ENCODE peak calls at places on chromosomes 12 and 14, in four cellular contexts. H is GM12878, F is HepG2, K is HCT116. I is an unnamed sample.

GRCh38 chr12:72872488-72872887 is 600.3 kb downstream of the TRHDE start:
- DNase-seq in F (no peak), H (no peak), K (no peak), I (peak; percentile 20)

GRCh38 chr12:89918172-89918880 is 209.7 kb upstream of the ATP2B1 start:
- DNase-seq in F (no peak), H (no peak), K (no peak), I (peak; percentile 41)

GRCh38 chr14:90750701-90751100 is 65.5 kb downstream of the TTC7B start:
- DNase-seq in K (no peak), H (no peak), F (no peak), I (no peak)

GRCh38 chr12:1171657-1172056 is 180.6 kb downstream of the ERC1 start:
- DNase-seq in K (no peak), H (no peak), F (no peak), I (no peak)

GRCh38 chr12:64459388-64460024 is 7.6 kb downstream of the TBK1 start:
- DNase-seq in K (no peak), F (no peak), H (no peak), I (no peak)

GRCh38 chr12:21476949-21477348 is 24.5 kb downstream of the RECQL start:
- DNase-seq in H (no peak), F (no peak), K (no peak), I (no peak)

GRCh38 chr12:89859513-89860220 is 151.0 kb upstream of the ATP2B1 start:
- DNase-seq in K (no peak), F (no peak), H (no peak), I (no peak)

GRCh38 chr12:100020370-100020769 is 35.6 kb upstream of the ANKS1B start:
- DNase-seq in F (no peak), H (no peak), K (no peak), I (no peak)

GRCh38 chr12:68538722-68539614 is 71.7 kb upstream of the RAP1B start:
- DNase-seq in H (peak; percentile 59), K (no peak), F (no peak), I (no peak)

GRCh38 chr12:32902287-32902996 is 5.9 kb upstream of the PKP2 start:
- DNase-seq in K (no peak), H (no peak), F (no peak), I (no peak)

GRCh38 chr14:75010472-75010871 is 7.8 kb downstream of the EIF2B2 start:
- DNase-seq in K (no peak), F (no peak), H (no peak), I (no peak)

GRCh38 chr12:3122841-3123678 is 45.9 kb downstream of the TSPAN9 start:
- DNase-seq in F (no peak), K (no peak), H (no peak), I (peak; percentile 52)

GRCh38 chr12:28443337-28443736 is 253.1 kb downstream of the CCDC91 start:
- DNase-seq in H (no peak), F (no peak), K (no peak), I (no peak)

GRCh38 chr14:97282210-97282609 is 485.0 kb downstream of the VRK1 start:
- DNase-seq in H (no peak), F (no peak), K (no peak), I (no peak)

GRCh38 chr12:67885370-67886169 is 103.7 kb upstream of the IFNG-AS1 start:
- DNase-seq in H (no peak), F (no peak), K (no peak), I (no peak)

GRCh38 chr14:32711103-32711680 is 227.5 kb upstream of the NPAS3 start:
- DNase-seq in K (peak; percentile 6), F (peak; percentile 62), H (no peak), I (peak; percentile 76)

GRCh38 chr12:66678640-66679268 is at the start of gene GRIP1:
- DNase-seq in F (no peak), H (no peak), K (no peak), I (no peak)

GRCh38 chr12:104358353-104359003 is 54.9 kb downstream of the EID3 start:
- DNase-seq in H (peak; percentile 44), K (peak; percentile 35), F (peak; percentile 41), I (peak; percentile 36)

GRCh38 chr14:67319142-67319541 is 40.5 kb downstream of the ATP6V1D start:
- DNase-seq in F (no peak), H (no peak), K (no peak), I (peak; percentile 71)

GRCh38 chr14:52871606-52872005 is 79.2 kb downstream of the FERMT2 start:
- DNase-seq in H (no peak), K (no peak), F (no peak), I (no peak)

GRCh38 chr14:48275301-48275700 is 599.9 kb upstream of the MDGA2 start:
- DNase-seq in F (no peak), K (no peak), H (no peak), I (no peak)

GRCh38 chr14:50233335-50234250 is 2.2 kb upstream of the SOS2 start:
- DNase-seq in H (no peak), K (no peak), F (peak; percentile 67), I (peak; percentile 62)

GRCh38 chr14:73786942-73787759 is 64.5 kb upstream of the PTGR2 start:
- DNase-seq in H (no peak), F (no peak), K (no peak), I (no peak)

GRCh38 chr14:61642246-61642982 is 52.9 kb upstream of the HIF1A start:
- DNase-seq in K (no peak), F (no peak), H (no peak), I (no peak)

GRCh38 chr12:46964496-46965098 is 114.8 kb upstream of the PCED1B start:
- DNase-seq in F (no peak), H (no peak), K (no peak), I (no peak)

GRCh38 chr14:54564071-54564798 is 2.7 kb upstream of the SAMD4A start:
- DNase-seq in F (peak; percentile 36), K (no peak), H (no peak), I (peak; percentile 58)

GRCh38 chr12:34207858-34208257 is 185.6 kb downstream of the ALG10 start:
- DNase-seq in H (no peak), F (no peak), K (no peak), I (no peak)

GRCh38 chr12:3420693-3421092 is 70.3 kb upstream of the PRMT8 start:
- DNase-seq in H (no peak), K (no peak), F (no peak), I (no peak)

GRCh38 chr14:103418508-103418818 is 33.2 kb downstream of the MARK3 start:
- DNase-seq in H (no peak), F (no peak), K (no peak), I (no peak)

GRCh38 chr14:80549141-80549540 is 337.8 kb upstream of the DIO2 start:
- DNase-seq in H (no peak), F (no peak), K (no peak), I (no peak)

GRCh38 chr12:11321980-11322379 is 11.7 kb upstream of the PRB4 start:
- DNase-seq in K (no peak), F (no peak), H (no peak), I (no peak)

GRCh38 chr12:45192041-45192695 is 23.7 kb upstream of the ANO6 start:
- DNase-seq in F (peak; percentile 94), H (no peak), K (peak; percentile 61), I (peak; percentile 16)

GRCh38 chr12:45191239-45191638 is 24.7 kb upstream of the ANO6 start:
- DNase-seq in K (no peak), F (peak; percentile 10), H (no peak), I (no peak)

GRCh38 chr12:45186762-45187161 is 29.1 kb upstream of the ANO6 start:
- DNase-seq in K (no peak), H (no peak), F (no peak), I (no peak)

GRCh38 chr12:45192707-45193106 is 23.2 kb upstream of the ANO6 start:
- DNase-seq in F (peak; percentile 57), H (no peak), K (no peak), I (no peak)

DNA sequence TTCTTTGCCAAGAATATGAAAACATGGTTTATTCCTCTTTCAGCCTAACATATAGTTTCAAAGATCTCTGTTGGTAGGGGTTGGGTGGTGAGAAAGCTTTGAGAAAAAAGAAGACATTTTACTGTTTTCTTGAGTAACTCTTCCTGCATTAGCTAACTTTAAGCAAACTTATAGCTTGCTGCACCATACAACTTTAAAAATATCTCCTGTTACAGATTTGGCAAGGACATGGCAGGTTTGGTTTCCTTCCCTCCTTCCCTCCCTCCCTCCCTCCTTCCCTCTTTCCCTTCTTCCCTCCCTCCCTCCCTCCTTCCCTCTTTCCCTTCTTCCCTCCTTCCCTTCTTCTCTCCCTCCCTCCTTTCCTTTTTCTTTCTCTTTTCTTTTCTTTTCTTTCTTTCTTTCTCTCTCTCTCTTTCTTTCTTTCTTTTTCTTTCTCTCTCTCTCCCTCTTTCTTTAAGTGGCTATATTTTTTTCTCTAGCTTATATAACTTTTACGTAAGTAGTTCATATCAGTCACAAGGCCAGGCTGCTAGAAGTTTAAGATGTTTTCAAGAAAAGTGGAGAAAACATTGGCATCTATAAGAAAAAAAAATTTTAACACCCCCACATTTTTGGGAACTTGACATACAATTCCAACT is 26.0 kb upstream of the ANO6 start:
- DNase-seq in K (no peak), F (no peak), H (no peak), I (no peak)
- TF ChIP-seq JUND in K (no peak), F (no peak), H (no peak), I (no peak)

GRCh38 chr14:34781242-34781641 is 66.8 kb upstream of the CFL2 start:
- DNase-seq in F (no peak), K (no peak), H (peak; percentile 4), I (no peak)
- TF ChIP-seq JUND in F (no peak), K (no peak), H (no peak), I (no peak)

DNA sequence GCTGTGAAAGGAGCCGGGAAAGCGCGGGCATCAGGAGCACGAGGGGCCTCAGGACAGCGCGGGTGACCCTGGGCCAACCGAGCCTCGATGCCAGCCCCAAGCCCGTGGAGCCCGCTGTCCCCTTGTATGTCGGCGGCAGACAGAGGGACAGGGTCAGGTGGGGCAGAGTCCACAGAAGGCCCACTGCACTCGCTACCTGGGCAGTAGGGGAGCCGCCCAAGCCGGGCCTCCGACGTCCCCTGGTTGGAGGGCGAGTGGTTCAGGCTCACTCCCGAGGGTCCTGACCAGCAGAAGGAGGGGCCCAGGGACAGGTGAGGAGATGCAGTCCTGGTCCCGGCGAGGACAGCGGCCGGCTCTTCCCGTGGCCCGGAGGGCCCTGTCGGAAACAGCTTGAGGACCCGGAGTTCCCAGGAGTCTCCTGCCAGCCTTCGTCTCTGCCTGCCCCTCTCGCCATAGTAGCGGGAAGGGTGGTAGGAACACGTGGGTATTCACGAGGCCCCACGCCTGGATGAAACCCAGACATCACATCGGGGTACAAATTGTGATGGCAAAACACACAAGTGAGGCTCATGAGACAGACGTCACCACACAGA is 216.7 kb upstream of the SFSWAP start:
- DNase-seq in F (no peak), H (no peak), K (no peak), I (no peak)
- TF ChIP-seq JUND in F (no peak), H (no peak), K (no peak), I (no peak)

GRCh38 chr12:77113971-77114370 is 48.6 kb upstream of the E2F7 start:
- DNase-seq in K (no peak), H (no peak), F (no peak), I (no peak)

GRCh38 chr12:77118696-77119095 is 53.3 kb upstream of the E2F7 start:
- DNase-seq in K (no peak), F (no peak), H (no peak), I (no peak)

GRCh38 chr12:77120156-77120555 is 54.8 kb upstream of the E2F7 start:
- DNase-seq in K (peak; percentile 24), H (no peak), F (no peak), I (no peak)

GRCh38 chr12:77116277-77116676 is 50.9 kb upstream of the E2F7 start:
- DNase-seq in F (no peak), K (no peak), H (no peak), I (no peak)

GRCh38 chr12:77115471-77115870 is 50.1 kb upstream of the E2F7 start:
- DNase-seq in F (no peak), K (no peak), H (no peak), I (no peak)
- TF ChIP-seq JUND in F (no peak), K (no peak), H (no peak), I (no peak)

I was measured in T47D.